ENCODE peak calls at places on chromosomes 6 and 20, in nine cellular contexts. Y, Q, P, V, J, S, T, L and M are unnamed samples.

GRCh38 chr20:32969356-32970114 is 34.7 kb downstream of the SUN5 start:
- DNase-seq in Y (peak), Q (peak), P (no peak), V (no peak), J (peak), S (no peak), T (no peak), L (no peak), M (peak)

GRCh38 chr6:2482773-2483172 is 237.4 kb upstream of the GMDS start:
- DNase-seq in Y (no peak), Q (no peak), P (no peak), V (no peak), J (no peak), S (no peak), T (no peak), L (no peak), M (no peak)

GRCh38 chr20:23564927-23565326 is 3.4 kb downstream of the CST9L start:
- DNase-seq in Y (no peak), Q (no peak), P (no peak), V (no peak), J (no peak), S (no peak), T (no peak), L (no peak), M (no peak)

GRCh38 chr6:100506651-100507050 is 41.9 kb upstream of the SIM1 start:
- DNase-seq in Y (no peak), Q (no peak), P (peak), V (no peak), J (no peak), S (no peak), T (no peak), L (no peak), M (no peak)

GRCh38 chr6:22784611-22785010 is 215.2 kb downstream of the HDGFL1 start:
- DNase-seq in Y (no peak), Q (peak), P (no peak), V (no peak), J (no peak), S (peak), T (peak), L (no peak), M (no peak)

GRCh38 chr20:26167499-26167898 is 470.8 kb upstream of the ZNF337 start:
- DNase-seq in Y (no peak), Q (no peak), P (peak), V (no peak), J (no peak), S (no peak), T (no peak), L (no peak), M (no peak)

GRCh38 chr6:119742188-119742803 is 392.7 kb upstream of the MAN1A1 start:
- DNase-seq in Y (peak), Q (peak), P (peak), V (no peak), J (peak), S (peak), T (peak), L (peak), M (no peak)

GRCh38 chr6:133837801-133838349 is 51.0 kb upstream of the TCF21 start:
- DNase-seq in Y (peak), Q (peak), P (peak), V (no peak), J (peak), S (peak), T (peak), L (peak), M (peak)

GRCh38 chr20:48198951-48199431 is 413.7 kb upstream of the SULF2 start:
- DNase-seq in Y (no peak), Q (no peak), P (peak), V (no peak), J (no peak), S (no peak), T (no peak), L (no peak), M (no peak)

GRCh38 chr6:139137716-139138115 is 2.8 kb downstream of the HECA start:
- DNase-seq in Y (no peak), Q (no peak), P (peak), V (no peak), J (no peak), S (no peak), T (no peak), L (no peak), M (no peak)

GRCh38 chr20:33733654-33734576 is 2.1 kb downstream of the ZNF341 start:
- DNase-seq in Y (no peak), Q (peak), P (peak), V (no peak), J (no peak), S (no peak), T (no peak), L (peak), M (no peak)

GRCh38 chr20:3350412-3350811 is 57.1 kb downstream of the DNAAF9 start:
- DNase-seq in Y (no peak), Q (no peak), P (no peak), V (no peak), J (no peak), S (no peak), T (no peak), L (no peak), M (no peak)

GRCh38 chr6:36873612-36874011 is 991 bp downstream of the PPIL1 start:
- DNase-seq in Y (no peak), Q (no peak), P (no peak), V (no peak), J (no peak), S (no peak), T (no peak), L (peak), M (no peak)

GRCh38 chr6:71334768-71335167 is 46.2 kb downstream of the OGFRL1 start:
- DNase-seq in Y (no peak), Q (peak), P (no peak), V (no peak), J (no peak), S (no peak), T (no peak), L (peak), M (no peak)

GRCh38 chr6:150391890-150392289 is 23.1 kb downstream of the IYD start:
- DNase-seq in Y (no peak), Q (no peak), P (peak), V (no peak), J (no peak), S (no peak), T (no peak), L (peak), M (no peak)

GRCh38 chr20:54606384-54606783 is 131.0 kb downstream of the DOK5 start:
- DNase-seq in Y (no peak), Q (no peak), P (no peak), V (no peak), J (no peak), S (no peak), T (no peak), L (no peak), M (no peak)

GRCh38 chr20:48393721-48394120 is 434.1 kb downstream of the PREX1 start:
- DNase-seq in Y (no peak), Q (no peak), P (no peak), V (no peak), J (no peak), S (no peak), T (no peak), L (no peak), M (no peak)

GRCh38 chr20:60239981-60240380 is 281.8 kb downstream of the CDH26 start:
- DNase-seq in Y (peak), Q (no peak), P (no peak), V (no peak), J (no peak), S (no peak), T (no peak), L (no peak), M (no peak)

GRCh38 chr20:24873015-24873620 is 76.0 kb upstream of the CST7 start:
- DNase-seq in Y (peak), Q (no peak), P (no peak), V (no peak), J (no peak), S (no peak), T (no peak), L (no peak), M (no peak)

GRCh38 chr6:110874880-110875547 is 429 bp downstream of the AMD1 start:
- DNase-seq in Y (peak), Q (no peak), P (no peak), V (no peak), J (peak), S (peak), T (peak), L (peak), M (peak)

GRCh38 chr20:16397053-16397452 is 176.2 kb downstream of the KIF16B start:
- DNase-seq in Y (no peak), Q (peak), P (peak), V (peak), J (no peak), S (no peak), T (no peak), L (no peak), M (no peak)

GRCh38 chr6:125191916-125192609 is 38.5 kb downstream of the TPD52L1 start:
- DNase-seq in Y (no peak), Q (peak), P (peak), V (peak), J (peak), S (peak), T (peak), L (peak), M (no peak)

GRCh38 chr20:32577657-32578056 is 7.5 kb downstream of the NOL4L start:
- DNase-seq in Y (no peak), Q (no peak), P (peak), V (no peak), J (no peak), S (no peak), T (no peak), L (no peak), M (no peak)

GRCh38 chr6:2037230-2037926 is 208.0 kb downstream of the GMDS start:
- DNase-seq in Y (no peak), Q (no peak), P (peak), V (no peak), J (no peak), S (no peak), T (no peak), L (no peak), M (no peak)

GRCh38 chr6:90369024-90369519 is 72.4 kb upstream of the BACH2 start:
- DNase-seq in Y (no peak), Q (peak), P (peak), V (peak), J (no peak), S (no peak), T (no peak), L (peak), M (no peak)

DNA sequence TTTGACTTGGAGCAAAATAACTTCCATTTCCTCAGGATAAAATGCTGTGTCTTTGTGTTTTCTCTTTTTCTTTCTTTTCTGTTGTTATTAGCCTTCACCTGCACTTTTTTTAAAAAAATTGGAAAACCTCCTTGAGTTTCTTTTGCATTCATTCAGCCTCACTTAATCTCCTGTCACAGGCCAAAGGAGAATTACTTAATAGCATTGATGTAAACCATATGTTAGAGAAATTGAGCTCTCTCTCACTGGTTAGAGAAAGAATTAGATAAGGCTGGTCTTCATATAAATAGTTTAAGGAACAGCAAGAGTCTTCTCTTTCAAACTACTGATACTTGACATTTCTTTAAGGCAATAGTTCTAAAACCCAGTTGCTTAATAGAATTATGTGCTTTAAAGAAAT is 564.2 kb downstream of the TFAP2B start:
- DNase-seq in Y (no peak), Q (no peak), P (no peak), V (no peak), J (no peak), S (no peak), T (no peak), L (no peak), M (no peak)
- TF ChIP-seq CTCF in Y (no peak), Q (no peak), P (no peak), V (no peak), J (no peak), S (no peak), T (no peak), L (no peak), M (no peak)

DNA sequence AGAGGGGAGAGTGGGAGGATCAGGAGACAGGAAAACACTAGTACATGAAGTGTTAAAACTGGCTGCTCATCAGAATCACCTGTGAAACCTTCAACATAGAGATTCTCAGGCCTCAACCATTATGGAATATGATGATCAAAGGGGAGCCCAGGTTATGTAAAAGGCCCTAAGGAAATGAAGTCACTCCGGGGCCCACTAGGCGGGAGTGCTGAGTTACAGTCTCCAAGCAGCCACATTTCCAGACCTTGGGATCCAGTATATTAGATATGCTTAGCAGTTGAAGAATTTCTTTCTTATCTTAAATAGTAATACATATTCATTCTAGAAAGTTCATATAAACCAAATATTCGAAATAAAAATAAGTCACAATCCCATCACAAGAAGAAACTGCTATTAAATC is 476.3 kb downstream of the PRKN start:
- DNase-seq in Y (no peak), Q (peak), P (no peak), V (no peak), J (no peak), S (no peak), T (no peak), L (peak), M (no peak)
- TF ChIP-seq CTCF in Y (no peak), Q (no peak), P (peak), V (no peak), J (no peak), S (peak), T (no peak), L (peak), M (no peak)

GRCh38 chr6:3532296-3532916 is 75.6 kb upstream of the SLC22A23 start:
- DNase-seq in Y (no peak), Q (no peak), P (no peak), V (no peak), J (no peak), S (no peak), T (no peak), L (no peak), M (no peak)
- TF ChIP-seq CTCF in Y (no peak), Q (no peak), P (no peak), V (no peak), J (no peak), S (no peak), T (no peak), L (no peak), M (no peak)

GRCh38 chr6:142868917-142869316 is 76.1 kb downstream of the HIVEP2 start:
- DNase-seq in Y (no peak), Q (no peak), P (no peak), V (no peak), J (no peak), S (no peak), T (no peak), L (no peak), M (no peak)
- TF ChIP-seq CTCF in Y (no peak), Q (no peak), P (no peak), V (no peak), J (no peak), S (peak), T (no peak), L (no peak), M (no peak)

GRCh38 chr6:107972413-107973096 is 14.5 kb upstream of the SEC63 start:
- DNase-seq in Y (no peak), Q (peak), P (no peak), V (no peak), J (no peak), S (no peak), T (no peak), L (no peak), M (no peak)

GRCh38 chr6:107981695-107982094 is 23.7 kb upstream of the SEC63 start:
- DNase-seq in Y (no peak), Q (no peak), P (no peak), V (no peak), J (no peak), S (no peak), T (no peak), L (no peak), M (no peak)

GRCh38 chr6:107976267-107976783 is 18.3 kb upstream of the SEC63 start:
- DNase-seq in Y (no peak), Q (no peak), P (no peak), V (no peak), J (no peak), S (no peak), T (no peak), L (no peak), M (no peak)

GRCh38 chr6:107973594-107973993 is 15.6 kb upstream of the SEC63 start:
- DNase-seq in Y (no peak), Q (no peak), P (no peak), V (no peak), J (no peak), S (no peak), T (no peak), L (no peak), M (no peak)

GRCh38 chr6:107977283-107977682 is 19.3 kb upstream of the SEC63 start:
- DNase-seq in Y (no peak), Q (peak), P (peak), V (no peak), J (no peak), S (peak), T (no peak), L (peak), M (no peak)
- TF ChIP-seq CTCF in Y (no peak), Q (peak), P (peak), V (no peak), J (no peak), S (peak), T (peak), L (peak), M (peak)

GRCh38 chr6:41356838-41357237 is 21.4 kb downstream of the NCR2 start:
- DNase-seq in Y (no peak), Q (no peak), P (no peak), V (no peak), J (no peak), S (no peak), T (no peak), L (no peak), M (no peak)

GRCh38 chr6:41358503-41358902 is 23.1 kb downstream of the NCR2 start:
- DNase-seq in Y (peak), Q (no peak), P (no peak), V (no peak), J (peak), S (no peak), T (no peak), L (no peak), M (no peak)

GRCh38 chr6:41355952-41356351 is 20.5 kb downstream of the NCR2 start:
- DNase-seq in Y (no peak), Q (no peak), P (no peak), V (no peak), J (peak), S (no peak), T (no peak), L (no peak), M (no peak)

GRCh38 chr6:41359617-41360313 is 24.4 kb downstream of the NCR2 start:
- DNase-seq in Y (peak), Q (no peak), P (no peak), V (no peak), J (peak), S (no peak), T (no peak), L (no peak), M (no peak)

GRCh38 chr6:41360314-41360685 is 24.9 kb downstream of the NCR2 start:
- DNase-seq in Y (no peak), Q (no peak), P (no peak), V (no peak), J (no peak), S (no peak), T (no peak), L (no peak), M (no peak)
- TF ChIP-seq CTCF in Y (no peak), Q (no peak), P (no peak), V (no peak), J (no peak), S (no peak), T (no peak), L (no peak), M (no peak)

DNA sequence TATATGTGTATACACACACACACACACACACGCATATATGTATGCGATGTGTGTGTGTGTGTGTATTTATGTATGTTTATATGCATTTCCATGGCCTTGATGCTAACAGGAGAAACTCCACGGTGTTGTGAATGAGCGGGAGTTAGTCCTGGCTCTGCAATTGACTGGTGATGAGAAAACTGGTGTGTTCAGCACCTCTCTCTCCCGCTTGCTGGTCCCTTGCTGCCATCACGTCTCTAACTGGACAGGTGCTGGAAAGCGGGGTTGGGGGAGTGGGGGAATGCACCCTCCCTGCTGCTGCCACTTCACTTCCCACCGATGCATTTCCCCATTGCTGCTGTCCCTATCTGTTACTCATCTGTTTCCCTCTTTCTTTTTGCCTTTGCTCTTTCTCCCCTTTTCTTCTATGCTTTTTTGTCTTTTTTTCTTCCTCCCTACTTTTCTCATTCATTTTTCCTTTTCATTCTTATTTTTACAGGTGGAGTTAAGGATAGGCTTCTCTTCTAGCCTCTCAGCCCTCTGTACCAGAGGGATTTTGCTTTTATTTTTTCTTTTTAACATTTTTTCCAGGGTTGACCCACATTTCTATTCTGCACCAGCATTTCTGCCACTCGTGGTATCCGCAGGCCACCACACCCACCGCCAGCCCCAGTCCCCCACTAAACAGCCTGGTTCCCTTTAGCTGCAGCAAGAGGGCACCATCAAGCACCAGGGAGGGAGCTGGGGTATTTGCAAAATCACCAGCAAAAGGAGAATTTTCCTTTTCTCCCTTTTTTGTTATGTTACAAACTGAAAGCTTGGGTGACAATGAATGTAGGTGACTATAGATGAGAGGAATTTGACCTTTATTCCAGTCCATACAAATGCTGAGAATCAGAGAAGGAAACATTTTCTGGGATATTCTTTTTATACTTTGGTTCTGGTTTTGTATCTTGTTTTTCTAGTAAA is 115.6 kb downstream of the TCP11 start:
- DNase-seq in Y (no peak), Q (no peak), P (no peak), V (no peak), J (no peak), S (no peak), T (no peak), L (no peak), M (no peak)
- TF ChIP-seq CTCF in Y (no peak), Q (no peak), P (peak), V (no peak), J (no peak), S (no peak), T (no peak), L (no peak), M (no peak)